ENCODE peak calls at places on chromosome 4, in four cellular contexts. V is left ventricle myocardium inferior, T is Caco-2, K is DND-41. Q is an unnamed sample.

GRCh38 chr4:76943129-76943620 is 6.4 kb upstream of the SEPTIN11 start:
- DNase-seq in V (no peak), T (no peak), K (no peak), Q (no peak)

GRCh38 chr4:105551968-105552746 is at the start of gene ARHGEF38:
- DNase-seq in K (no peak), T (peak; percentile 58), V (no peak), Q (peak; percentile 79)

GRCh38 chr4:120801171-120801758 is 121.3 kb downstream of the PRDM5 start:
- DNase-seq in T (peak; percentile 11), K (no peak), V (peak; percentile 40), Q (no peak)

GRCh38 chr4:188107931-188108843 is 1.2 kb downstream of the TRIML2 start:
- DNase-seq in T (peak; percentile 13), K (no peak), V (no peak), Q (no peak)

GRCh38 chr4:99234331-99235010 is 15.4 kb upstream of the ADH6 start:
- DNase-seq in V (no peak), K (no peak), T (no peak), Q (no peak)

GRCh38 chr4:119627267-119628190 is 1.1 kb downstream of the PDE5A start:
- DNase-seq in K (no peak), V (peak; percentile 62), T (peak; percentile 81), Q (peak; percentile 77)

GRCh38 chr4:5712517-5712916 is 1.5 kb downstream of the EVC start:
- DNase-seq in K (no peak), T (no peak), V (no peak), Q (no peak)

GRCh38 chr4:80371046-80371445 is 35.5 kb downstream of the CFAP299 start:
- DNase-seq in V (no peak), T (no peak), K (no peak), Q (no peak)

GRCh38 chr4:180100433-180101344 is 2142.5 kb upstream of the TENM3 start:
- DNase-seq in K (no peak), T (no peak), V (no peak), Q (no peak)

GRCh38 chr4:158067646-158068045 is 105.2 kb downstream of the GASK1B start:
- DNase-seq in T (no peak), K (no peak), V (no peak), Q (no peak)

GRCh38 chr4:74311696-74312313 is 3.5 kb downstream of the EPGN start:
- DNase-seq in V (no peak), K (peak; percentile 22), T (peak; percentile 61), Q (no peak)

GRCh38 chr4:143721317-143721716 is 20.8 kb upstream of the FREM3 start:
- DNase-seq in V (no peak), T (no peak), K (no peak), Q (no peak)

GRCh38 chr4:146621-147020 is 22.3 kb downstream of the ZNF718 start:
- DNase-seq in V (no peak), T (no peak), K (no peak), Q (no peak)
- H3K9me3 ChIP-seq in V (peaks cover 100% of the 10 kb centered on the region), T (peaks cover 59% of the 10 kb centered on the region), K (peaks cover 74% of the 10 kb centered on the region), Q (peaks cover 99% of the 10 kb centered on the region)

GRCh38 chr4:56132835-56133234 is 184.1 kb downstream of the CEP135 start:
- DNase-seq in V (no peak), K (no peak), T (no peak), Q (no peak)

GRCh38 chr4:56130609-56131150 is 181.9 kb downstream of the CEP135 start:
- DNase-seq in K (no peak), V (no peak), T (no peak), Q (no peak)

GRCh38 chr4:56128231-56128630 is 179.5 kb downstream of the CEP135 start:
- DNase-seq in K (no peak), V (no peak), T (no peak), Q (no peak)

GRCh38 chr4:56127698-56128097 is 179.0 kb downstream of the CEP135 start:
- DNase-seq in T (no peak), K (no peak), V (no peak), Q (no peak)

DNA sequence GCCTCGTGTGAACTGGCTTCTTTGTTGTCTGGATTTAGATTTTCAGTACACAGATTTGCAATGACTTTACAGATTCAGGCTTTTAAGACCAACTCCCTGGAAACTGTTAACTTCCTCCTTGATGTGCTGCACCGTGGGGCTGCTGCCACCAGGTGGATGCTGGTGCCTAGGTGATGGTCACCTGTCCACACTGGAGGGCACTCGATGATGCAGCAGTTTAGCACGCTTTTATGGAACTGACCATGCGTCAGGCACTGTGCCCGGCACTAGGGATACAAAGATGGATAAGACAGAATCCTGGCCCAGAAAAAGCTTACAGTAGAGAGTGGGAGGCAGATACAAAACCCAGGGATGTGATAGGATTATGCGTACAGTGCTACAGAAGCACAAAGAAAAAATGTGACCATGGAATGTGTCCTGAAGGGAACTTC is 180.7 kb downstream of the CEP135 start:
- DNase-seq in V (no peak), T (peak; percentile 75), K (peak; percentile 6), Q (peak; percentile 86)
- TF ChIP-seq CTCF in V (no peak), T (peak; percentile 88), K (peak; percentile 45), Q (peak; percentile 53)

DNA sequence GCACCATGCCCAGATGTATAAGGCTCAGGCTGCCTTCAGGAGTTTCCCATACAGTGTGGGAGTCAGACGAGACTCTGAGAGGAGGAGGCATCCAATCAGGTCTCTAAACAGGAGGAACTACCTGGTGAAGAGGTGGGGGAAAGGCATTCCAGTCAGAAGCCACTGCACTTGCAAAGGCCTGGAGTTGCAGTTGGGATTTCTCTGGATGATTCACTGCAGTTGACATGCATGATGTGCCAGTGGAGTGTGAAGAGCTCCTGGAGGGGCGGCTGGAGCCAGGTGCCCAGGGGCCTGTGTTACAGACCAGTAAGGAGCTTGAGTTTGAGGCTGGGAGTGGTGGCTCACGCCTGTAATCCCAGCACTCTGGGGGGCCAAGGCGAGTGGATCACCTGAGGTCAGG is 339.1 kb downstream of the ARHGAP10 start:
- DNase-seq in K (no peak), T (no peak), V (no peak), Q (no peak)
- H3K4me1 ChIP-seq in K (no peaks in the 10 kb centered on the region), T (no peaks in the 10 kb centered on the region), V (peaks cover 75% of the 10 kb centered on the region), Q (no peaks in the 10 kb centered on the region)

DNA sequence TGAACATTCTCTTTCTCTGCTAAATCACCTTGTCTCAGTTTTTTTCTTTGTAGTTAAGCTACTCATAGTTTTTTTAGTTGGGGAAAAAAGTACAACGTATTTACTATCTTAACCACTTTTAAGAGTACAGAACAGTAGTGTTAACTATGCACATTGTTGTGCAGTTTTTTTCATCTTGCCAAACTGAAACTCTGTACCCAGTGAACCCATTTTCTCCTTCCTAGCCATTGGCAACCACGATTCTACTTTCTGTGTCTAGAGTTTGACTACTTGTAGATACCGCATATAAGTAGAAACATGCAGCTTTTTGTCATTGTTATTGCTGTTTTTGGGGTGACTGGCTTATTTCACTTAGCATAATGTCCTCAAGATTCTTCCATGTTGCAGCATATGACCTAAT is 10.0 kb downstream of the N4BP2 start:
- DNase-seq in K (no peak), T (no peak), V (no peak), Q (no peak)
- H3K9me3 ChIP-seq in K (no peaks in the 10 kb centered on the region), T (no peaks in the 10 kb centered on the region), V (no peaks in the 10 kb centered on the region), Q (no peaks in the 10 kb centered on the region)

DNA sequence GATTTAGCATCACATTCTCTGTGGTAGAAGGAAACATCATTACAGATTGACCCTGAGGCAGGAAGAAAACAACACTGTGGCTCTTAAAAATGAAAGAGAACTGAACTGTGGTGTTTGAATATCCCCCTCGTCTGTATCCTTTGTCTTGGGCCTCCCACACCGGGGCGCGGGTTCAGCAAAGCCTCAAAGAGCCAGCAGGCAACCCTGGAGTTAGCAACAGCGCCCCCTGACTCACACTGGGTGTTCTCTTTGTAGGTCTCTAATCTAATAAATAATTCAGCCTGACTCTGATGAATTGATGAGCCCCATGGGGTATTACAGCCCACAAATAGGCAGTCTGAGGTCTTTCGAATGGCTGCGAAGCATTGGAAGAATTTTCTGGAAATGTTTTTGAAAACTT is 46.1 kb upstream of the CTSO start:
- DNase-seq in V (no peak), K (no peak), T (peak; percentile 1), Q (no peak)
- TF ChIP-seq CTCF in V (peak; percentile 14), K (no peak), T (no peak), Q (no peak)